ENCODE peak calls at places on chromosomes 12 and 14, in eight cellular contexts. H is DND-41, O is right lobe of liver, M is fibroblast of lung, I is astrocyte, Y is MM.1S, J is right atrium auricular region, W is stomach. X is an unnamed sample.

GRCh38 chr12:112852810-112853209 is 54.0 kb upstream of the OAS1 start:
- DNase-seq in W (no peak), I (no peak), M (no peak), O (no peak), Y (no peak), J (peak), H (no peak), X (no peak)

GRCh38 chr12:89529738-89530137 is 3.9 kb upstream of the POC1B start:
- DNase-seq in I (peak), W (no peak), O (no peak), Y (peak), H (no peak), J (no peak), M (peak), X (peak)

GRCh38 chr12:95695741-95696140 is 94.8 kb downstream of the NTN4 start:
- DNase-seq in I (no peak), O (no peak), W (no peak), J (no peak), M (no peak), Y (no peak), H (no peak), X (no peak)

GRCh38 chr14:58243790-58244555 is 670 bp upstream of the PSMA3 start:
- DNase-seq in J (no peak), W (no peak), O (no peak), H (no peak), M (peak), Y (peak), I (peak), X (peak)

GRCh38 chr12:24898606-24899005 is 50.3 kb downstream of the BCAT1 start:
- DNase-seq in O (no peak), Y (no peak), W (no peak), I (no peak), M (no peak), J (no peak), H (no peak), X (no peak)

GRCh38 chr12:6430124-6430989 is 14.4 kb upstream of the CD27 start:
- DNase-seq in H (no peak), I (peak), Y (no peak), O (peak), M (peak), J (peak), W (peak), X (peak)

GRCh38 chr14:95609398-95609990 is 74.6 kb downstream of the GLRX5 start:
- DNase-seq in W (peak), I (no peak), M (no peak), J (no peak), H (peak), O (no peak), Y (peak), X (no peak)

GRCh38 chr12:129532082-129532481 is 371.7 kb downstream of the TMEM132D start:
- DNase-seq in I (no peak), M (no peak), H (no peak), J (no peak), W (no peak), Y (no peak), O (no peak), X (no peak)

GRCh38 chr12:18932715-18933114 is 194.8 kb downstream of the CAPZA3 start:
- DNase-seq in J (no peak), I (peak), H (no peak), W (no peak), M (peak), O (no peak), Y (no peak), X (no peak)

GRCh38 chr14:38198425-38198824 is 9.3 kb upstream of the SSTR1 start:
- DNase-seq in Y (no peak), H (no peak), M (peak), W (no peak), I (no peak), J (no peak), O (no peak), X (no peak)

GRCh38 chr14:28772613-28773012 is 6.0 kb downstream of the FOXG1 start:
- DNase-seq in M (peak), H (no peak), W (no peak), J (no peak), I (no peak), O (no peak), Y (no peak), X (no peak)

GRCh38 chr12:132020292-132020691 is 70.5 kb downstream of the EP400 start:
- DNase-seq in O (no peak), W (no peak), Y (no peak), M (no peak), I (no peak), J (no peak), H (no peak), X (no peak)

GRCh38 chr12:63163542-63163941 is 12.5 kb upstream of the AVPR1A start:
- DNase-seq in M (no peak), Y (no peak), J (no peak), H (no peak), I (no peak), W (no peak), O (no peak), X (no peak)

GRCh38 chr14:103073876-103074698 is 9.9 kb upstream of the LBHD2 start:
- DNase-seq in O (no peak), H (no peak), W (no peak), Y (no peak), J (no peak), I (no peak), M (no peak), X (no peak)

GRCh38 chr12:94616217-94616729 is 34.1 kb downstream of the TMCC3 start:
- DNase-seq in W (peak), Y (no peak), I (no peak), O (no peak), J (no peak), H (no peak), M (peak), X (peak)

GRCh38 chr12:45259732-45260480 is 44.0 kb downstream of the ANO6 start:
- DNase-seq in Y (no peak), M (peak), J (no peak), W (no peak), O (no peak), H (peak), I (peak), X (peak)

GRCh38 chr12:52211716-52212585 is 20.1 kb upstream of the KRT80 start:
- DNase-seq in J (no peak), I (no peak), W (no peak), O (peak), M (no peak), H (no peak), Y (no peak), X (no peak)

DNA sequence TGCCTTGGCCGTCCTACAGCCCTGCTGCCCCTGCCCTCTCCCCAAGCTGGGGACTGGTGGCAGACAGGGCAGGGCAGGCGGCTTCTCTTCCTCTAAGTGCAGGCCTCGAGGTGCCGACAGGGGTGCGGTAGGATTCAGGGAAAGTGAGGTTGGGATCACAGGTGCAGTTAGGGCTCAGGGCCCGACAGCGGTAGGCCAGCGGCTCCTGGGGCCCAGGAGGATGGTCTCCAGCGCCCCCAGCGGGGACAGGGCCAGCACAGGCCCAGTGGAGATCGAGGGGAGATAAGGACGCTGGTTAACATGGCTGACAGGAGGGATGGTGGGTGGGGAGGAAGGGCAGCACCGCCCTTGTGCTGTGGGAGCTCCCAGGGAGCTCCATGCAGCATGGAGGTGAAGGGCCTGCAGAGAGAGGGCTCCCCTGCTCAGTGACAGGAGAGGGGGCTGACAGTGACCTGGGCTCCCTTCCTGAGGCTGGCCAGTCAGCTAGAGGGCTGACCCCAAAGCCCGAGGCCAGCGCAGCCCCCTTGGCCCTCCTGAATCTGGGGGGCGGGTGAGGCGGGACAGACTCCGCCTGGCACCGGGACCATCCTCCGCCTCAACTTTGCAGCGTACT is 860 bp upstream of the CRIP1 start:
- DNase-seq in O (no peak), I (no peak), J (no peak), Y (no peak), H (peak), M (no peak), W (no peak), X (no peak)
- H3K27ac ChIP-seq in O (no peak), I (no peak), J (peak), Y (no peak), H (no peak), M (no peak), W (peak), X (no peak)

GRCh38 chr12:121628536-121628935 is 2.2 kb downstream of the ORAI1 start:
- DNase-seq in H (no peak), M (no peak), J (no peak), W (no peak), Y (no peak), I (no peak), O (no peak), X (no peak)
- H3K27ac ChIP-seq in H (peak), M (no peak), J (no peak), W (peak), Y (no peak), I (no peak), O (no peak), X (peak)

GRCh38 chr12:64672925-64673409 is 62.7 kb downstream of the RASSF3 start:
- DNase-seq in M (peak), W (peak), O (peak), J (no peak), Y (no peak), H (peak), I (peak), X (no peak)

GRCh38 chr12:64675795-64676194 is 65.5 kb downstream of the RASSF3 start:
- DNase-seq in W (peak), M (peak), O (no peak), J (no peak), I (peak), H (no peak), Y (no peak), X (no peak)

GRCh38 chr12:64671682-64672081 is 61.4 kb downstream of the RASSF3 start:
- DNase-seq in M (no peak), O (no peak), Y (no peak), H (no peak), J (no peak), I (no peak), W (no peak), X (no peak)

GRCh38 chr12:64673490-64674169 is 63.3 kb downstream of the RASSF3 start:
- DNase-seq in W (no peak), M (peak), J (no peak), I (peak), O (no peak), Y (no peak), H (no peak), X (no peak)

GRCh38 chr12:64674367-64674922 is 64.2 kb downstream of the RASSF3 start:
- DNase-seq in O (no peak), J (no peak), H (peak), Y (no peak), W (no peak), M (no peak), I (no peak), X (no peak)
- H3K27ac ChIP-seq in O (no peak), J (peak), H (peak), Y (no peak), W (peak), M (no peak), I (no peak), X (no peak)

GRCh38 chr12:12488823-12489528 is 73.7 kb downstream of the DUSP16 start:
- DNase-seq in Y (no peak), H (no peak), M (no peak), O (no peak), W (no peak), J (no peak), I (no peak), X (no peak)

GRCh38 chr12:12491634-12492033 is 71.0 kb downstream of the DUSP16 start:
- DNase-seq in I (no peak), Y (no peak), J (no peak), H (no peak), W (no peak), O (no peak), M (no peak), X (no peak)

GRCh38 chr12:12487490-12487889 is 75.2 kb downstream of the DUSP16 start:
- DNase-seq in W (no peak), M (no peak), J (no peak), O (no peak), I (no peak), H (no peak), Y (no peak), X (no peak)

GRCh38 chr12:12486661-12487240 is 75.9 kb downstream of the DUSP16 start:
- DNase-seq in M (no peak), I (no peak), Y (no peak), J (no peak), O (no peak), H (no peak), W (no peak), X (no peak)

GRCh38 chr12:12488296-12488695 is 74.4 kb downstream of the DUSP16 start:
- DNase-seq in W (no peak), O (no peak), I (no peak), H (no peak), J (no peak), Y (no peak), M (no peak), X (no peak)
- H3K27ac ChIP-seq in W (no peak), O (peak), I (no peak), H (no peak), J (no peak), Y (no peak), M (no peak), X (no peak)

DNA sequence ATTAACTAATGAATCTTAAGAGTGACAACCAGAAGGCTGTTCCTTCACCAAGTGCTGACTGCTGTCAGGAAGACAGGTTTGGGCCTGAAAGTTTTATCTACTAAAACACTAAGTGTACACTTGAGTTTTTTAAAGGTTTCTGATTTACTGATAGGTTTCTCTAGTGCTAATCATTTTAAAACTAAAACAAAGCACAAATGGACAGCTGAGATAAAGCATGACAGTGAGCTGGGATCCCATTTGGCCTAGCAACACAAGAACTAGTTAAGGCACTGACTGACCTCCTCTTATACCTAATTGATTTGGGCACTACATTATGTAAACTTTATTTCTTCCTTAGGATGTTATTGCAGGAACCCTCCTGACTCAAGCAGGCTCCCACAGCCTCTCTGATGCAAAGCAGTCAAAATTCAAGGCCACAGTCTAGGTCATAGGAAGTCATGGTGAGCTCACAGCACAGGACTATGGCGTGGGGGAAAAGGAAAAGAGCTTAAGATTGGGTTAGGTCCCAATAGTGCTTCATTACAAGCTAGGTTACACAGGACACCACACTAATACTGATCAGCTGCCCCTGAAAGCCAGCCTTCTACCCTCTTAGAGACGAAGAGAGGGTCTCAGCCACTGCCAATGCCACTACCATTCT is 3.5 kb downstream of the STXBP6 start:
- DNase-seq in J (no peak), H (no peak), Y (no peak), W (no peak), O (no peak), I (no peak), M (no peak), X (no peak)
- H3K27ac ChIP-seq in J (peak), H (no peak), Y (no peak), W (peak), O (no peak), I (no peak), M (no peak), X (no peak)

DNA sequence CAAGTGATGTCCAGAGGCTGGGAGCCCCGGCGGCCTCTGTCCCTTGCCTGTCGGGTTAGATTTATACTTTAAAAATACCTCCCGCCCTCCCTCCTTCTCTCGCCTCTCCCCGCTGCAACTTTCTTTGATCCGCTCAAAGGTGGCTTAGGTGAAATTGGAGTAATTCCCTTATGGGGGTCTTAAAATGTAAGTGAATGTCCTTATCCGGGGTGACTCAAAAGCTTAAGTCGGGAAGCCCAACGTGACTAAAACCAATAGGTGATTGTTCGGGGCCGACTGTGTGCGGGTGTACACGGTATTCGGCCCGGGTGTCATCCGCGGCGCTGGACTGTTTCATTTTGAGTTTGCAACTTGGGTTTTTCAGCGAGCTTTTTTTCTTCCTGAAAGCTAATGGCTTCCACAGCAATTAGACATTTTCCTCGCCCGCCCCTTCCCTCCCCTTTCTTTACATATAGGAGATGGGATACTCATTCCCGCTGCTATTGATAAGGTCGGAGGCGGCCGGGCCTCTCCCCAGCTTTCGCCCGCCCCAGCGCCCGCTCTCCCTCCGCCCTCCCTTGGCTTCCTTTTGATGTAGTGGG is 2.0 kb upstream of the CCND2 start:
- DNase-seq in O (no peak), W (no peak), M (no peak), J (no peak), Y (peak), I (no peak), H (peak), X (peak)
- H3K27ac ChIP-seq in O (peak), W (peak), M (no peak), J (peak), Y (peak), I (no peak), H (no peak), X (peak)

GRCh38 chr12:104460973-104461693 is 4.4 kb downstream of the CHST11 start:
- DNase-seq in W (no peak), M (peak), I (no peak), O (no peak), J (no peak), Y (no peak), H (peak), X (no peak)

GRCh38 chr12:104462325-104462724 is 5.6 kb downstream of the CHST11 start:
- DNase-seq in M (no peak), O (no peak), W (no peak), Y (no peak), H (no peak), J (no peak), I (no peak), X (no peak)

GRCh38 chr12:104459556-104459909 is 2.8 kb downstream of the CHST11 start:
- DNase-seq in O (no peak), J (no peak), I (no peak), M (no peak), Y (no peak), W (no peak), H (no peak), X (no peak)

GRCh38 chr12:104458645-104459555 is 2.2 kb downstream of the CHST11 start:
- DNase-seq in Y (peak), I (peak), M (peak), O (peak), W (no peak), J (no peak), H (peak), X (no peak)

DNA sequence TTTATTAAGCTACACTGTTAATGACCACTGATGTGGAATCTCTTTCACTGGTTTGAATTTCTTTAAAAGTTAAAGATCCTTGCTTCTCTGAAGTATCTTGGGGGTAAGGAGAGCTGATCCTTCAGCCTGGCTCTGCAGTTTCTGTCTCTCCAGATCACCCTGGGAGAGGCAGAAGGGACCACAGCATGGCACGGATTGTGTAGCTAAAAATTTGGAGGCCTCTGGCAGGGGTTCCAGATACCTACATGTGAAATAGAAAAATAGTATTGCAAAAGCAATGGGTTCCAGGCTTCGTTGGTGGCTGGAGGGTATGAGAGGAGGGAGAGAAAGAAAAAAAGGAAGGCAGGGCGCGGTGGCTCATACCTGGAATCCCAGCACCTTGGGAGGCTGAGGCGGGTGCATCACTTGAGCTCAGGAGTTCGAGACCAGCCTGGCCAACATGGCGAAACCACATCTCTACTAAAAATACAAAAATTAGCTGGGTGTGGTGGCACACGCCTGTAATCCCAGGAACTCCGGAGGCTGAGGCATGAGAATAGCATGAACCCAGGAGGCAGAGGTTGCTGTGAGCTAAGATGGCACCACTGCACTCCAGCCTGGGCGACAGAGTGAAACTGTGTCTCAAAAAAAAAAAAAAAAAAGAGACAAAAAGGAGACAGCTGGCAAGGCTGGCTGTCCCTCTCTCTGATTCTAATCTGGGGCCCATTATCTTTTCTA is 3.5 kb downstream of the CHST11 start:
- DNase-seq in H (peak), W (no peak), J (no peak), M (no peak), Y (no peak), I (no peak), O (no peak), X (no peak)
- H3K27ac ChIP-seq in H (peak), W (peak), J (peak), M (no peak), Y (peak), I (no peak), O (no peak), X (no peak)

GRCh38 chr14:20578784-20579502 is 8.9 kb downstream of the RNASE11 start:
- DNase-seq in Y (no peak), M (no peak), J (no peak), I (no peak), W (no peak), O (no peak), H (no peak), X (no peak)

GRCh38 chr14:20580242-20580641 is 7.6 kb downstream of the RNASE11 start:
- DNase-seq in M (no peak), Y (no peak), I (no peak), O (no peak), W (no peak), H (no peak), J (no peak), X (no peak)

GRCh38 chr14:20583908-20584307 is 3.9 kb downstream of the RNASE11 start:
- DNase-seq in I (no peak), M (no peak), J (no peak), H (no peak), Y (no peak), O (no peak), W (no peak), X (no peak)

GRCh38 chr14:20587489-20588154 is at the start of gene RNASE11:
- DNase-seq in O (no peak), H (no peak), I (no peak), M (no peak), J (no peak), W (no peak), Y (no peak), X (no peak)

GRCh38 chr14:20583142-20583541 is 4.7 kb downstream of the RNASE11 start:
- DNase-seq in I (no peak), O (no peak), J (no peak), W (no peak), Y (no peak), M (no peak), H (no peak), X (no peak)
- H3K27ac ChIP-seq in I (no peak), O (no peak), J (no peak), W (no peak), Y (no peak), M (no peak), H (no peak), X (no peak)

GRCh38 chr14:93960108-93960475 is 16.3 kb downstream of the ASB2 start:
- DNase-seq in I (no peak), Y (no peak), H (no peak), J (no peak), O (no peak), M (peak), W (no peak), X (no peak)
- H3K27ac ChIP-seq in I (peak), Y (peak), H (no peak), J (peak), O (no peak), M (no peak), W (peak), X (peak)

X was measured in foreskin keratinocyte.